ENCODE peak calls at places on chromosome 17, in seven cellular contexts. M is GM20000; V is CD8-positive, alpha-beta memory T cell; P is H54; W is caudate nucleus; Z is fibroblast of villous mesenchyme; G is mucosa of gallbladder. D is an unnamed sample.
A peak's percentile ranks its signal among the peaks of the same experiment; 100 is the strongest.

GRCh38 chr17:76725580-76726230 is 701 bp downstream of the JMJD6 start:
- DNase-seq in M (peak; percentile 72), V (peak; percentile 90), P (no peak), W (no peak), Z (peak; percentile 72), G (peak; percentile 71), D (peak; percentile 64)

GRCh38 chr17:76139801-76140660 is 1.0 kb downstream of the FOXJ1 start:
- DNase-seq in M (peak; percentile 86), V (peak; percentile 71), P (no peak), W (no peak), Z (no peak), G (no peak), D (no peak)

GRCh38 chr17:16439303-16439791 is 24.0 kb downstream of the TRPV2 start:
- DNase-seq in M (no peak), V (no peak), P (no peak), W (no peak), Z (peak; percentile 56), G (no peak), D (no peak)

GRCh38 chr17:59335685-59336084 is 4.2 kb downstream of the YPEL2 start:
- DNase-seq in M (no peak), V (no peak), P (no peak), W (no peak), Z (no peak), G (no peak), D (no peak)

GRCh38 chr17:28551421-28552186 is 820 bp downstream of the UNC119 start:
- DNase-seq in M (no peak), V (no peak), P (no peak), W (no peak), Z (peak; percentile 33), G (no peak), D (no peak)

GRCh38 chr17:7043544-7044268 is at the start of gene SLC16A11:
- DNase-seq in M (peak; percentile 60), V (peak; percentile 51), P (no peak), W (no peak), Z (no peak), G (no peak), D (no peak)

GRCh38 chr17:83110755-83111154 is 31.3 kb downstream of the METRNL start:
- DNase-seq in M (no peak), V (no peak), P (no peak), W (no peak), Z (no peak), G (no peak), D (no peak)

GRCh38 chr17:879546-879945 is 97.4 kb downstream of the MRM3 start:
- DNase-seq in M (peak; percentile 81), V (peak; percentile 78), P (peak; percentile 57), W (no peak), Z (peak; percentile 84), G (peak; percentile 85), D (no peak)

GRCh38 chr17:78351449-78352006 is 8.3 kb downstream of the SOCS3 start:
- DNase-seq in M (no peak), V (no peak), P (peak; percentile 35), W (peak; percentile 84), Z (peak; percentile 100), G (peak; percentile 92), D (peak; percentile 83)

GRCh38 chr17:8941520-8941919 is 24.0 kb downstream of the PIK3R5 start:
- DNase-seq in M (no peak), V (peak; percentile 76), P (no peak), W (no peak), Z (no peak), G (no peak), D (no peak)

GRCh38 chr17:9258115-9259020 is 237.1 kb downstream of the NTN1 start:
- DNase-seq in M (no peak), V (no peak), P (no peak), W (no peak), Z (no peak), G (no peak), D (no peak)

GRCh38 chr17:11144358-11145233 is 96.4 kb upstream of the SHISA6 start:
- DNase-seq in M (no peak), V (no peak), P (peak; percentile 26), W (peak; percentile 39), Z (peak; percentile 2), G (peak; percentile 48), D (no peak)

GRCh38 chr17:73109603-73110002 is 17.1 kb upstream of the SLC39A11 start:
- DNase-seq in M (no peak), V (no peak), P (no peak), W (no peak), Z (no peak), G (no peak), D (no peak)

GRCh38 chr17:44610331-44610730 is 45.9 kb upstream of the MEIOC start:
- DNase-seq in M (no peak), V (no peak), P (no peak), W (no peak), Z (no peak), G (no peak), D (no peak)

GRCh38 chr17:45229681-45230409 is 8.2 kb downstream of the FMNL1 start:
- DNase-seq in M (peak; percentile 77), V (no peak), P (no peak), W (no peak), Z (peak; percentile 41), G (no peak), D (no peak)

GRCh38 chr17:81250286-81251090 is 11.4 kb downstream of the NDUFAF8 start:
- DNase-seq in M (no peak), V (no peak), P (no peak), W (no peak), Z (no peak), G (no peak), D (no peak)

GRCh38 chr17:76726766-76727718 is at the start of gene METTL23:
- DNase-seq in M (peak; percentile 83), V (peak; percentile 97), P (no peak), W (peak; percentile 78), Z (peak; percentile 88), G (peak; percentile 84), D (peak; percentile 75)

GRCh38 chr17:31274252-31274651 is 22.8 kb downstream of the OMG start:
- DNase-seq in M (no peak), V (no peak), P (no peak), W (no peak), Z (peak; percentile 84), G (no peak), D (no peak)

GRCh38 chr17:36935681-36936454 is 1.4 kb upstream of the LHX1 start:
- DNase-seq in M (peak; percentile 44), V (no peak), P (peak; percentile 95), W (no peak), Z (no peak), G (no peak), D (no peak)

GRCh38 chr17:41523787-41524186 is 4.3 kb downstream of the KRT19 start:
- DNase-seq in M (no peak), V (no peak), P (no peak), W (no peak), Z (no peak), G (peak; percentile 44), D (no peak)

GRCh38 chr17:81659038-81659437 is 2.7 kb upstream of the PDE6G start:
- DNase-seq in M (no peak), V (no peak), P (no peak), W (no peak), Z (no peak), G (no peak), D (no peak)

GRCh38 chr17:82178499-82179290 is 33.9 kb downstream of the CCDC57 start:
- DNase-seq in M (no peak), V (no peak), P (no peak), W (no peak), Z (peak; percentile 36), G (no peak), D (no peak)

GRCh38 chr17:496761-497586 is 144.4 kb upstream of the RPH3AL start:
- DNase-seq in M (peak; percentile 46), V (no peak), P (no peak), W (no peak), Z (peak; percentile 47), G (no peak), D (no peak)

GRCh38 chr17:77736721-77737120 is 221.8 kb upstream of the TNRC6C start:
- DNase-seq in M (no peak), V (no peak), P (no peak), W (no peak), Z (no peak), G (no peak), D (no peak)

D was measured in substantia nigra.